ENCODE peak calls at places on chromosomes 1 and 21, in five cellular contexts. X is GM23338, B is Panc1, F is A549, Z is HCT116. G is an unnamed sample.
A peak's percentile ranks its signal among the peaks of the same experiment; 100 is the strongest.

GRCh38 chr1:109425902-109426277 is 358 bp downstream of the PSMA5 start:
- DNase-seq in Z (no peak), X (peak; percentile 71), B (peak; percentile 1), F (peak; percentile 58), G (peak; percentile 74)

GRCh38 chr1:38865112-38865715 is 5.6 kb upstream of the RRAGC start:
- DNase-seq in X (no peak), F (no peak), B (no peak), Z (no peak), G (no peak)

GRCh38 chr1:236868625-236869467 is 73.8 kb downstream of the MTR start:
- DNase-seq in X (peak; percentile 71), F (peak; percentile 72), B (peak; percentile 64), Z (peak; percentile 51), G (peak; percentile 53)

GRCh38 chr1:151553659-151554058 is 13.6 kb downstream of the TUFT1 start:
- DNase-seq in B (no peak), X (no peak), F (no peak), Z (no peak), G (no peak)

GRCh38 chr21:33232640-33233039 is 2.9 kb downstream of the IFNAR2 start:
- DNase-seq in B (no peak), X (no peak), Z (no peak), F (no peak), G (no peak)

GRCh38 chr1:14259191-14259757 is 339.2 kb upstream of the KAZN start:
- DNase-seq in Z (no peak), X (no peak), B (no peak), F (no peak), G (no peak)

GRCh38 chr1:83742446-83742845 is 256.5 kb downstream of the TTLL7 start:
- DNase-seq in F (no peak), Z (no peak), X (no peak), B (no peak), G (no peak)

GRCh38 chr1:11797525-11798216 is 8.1 kb downstream of the MTHFR start:
- DNase-seq in B (no peak), Z (no peak), X (no peak), F (no peak), G (no peak)

GRCh38 chr21:35943752-35944151 is 116.6 kb downstream of the SETD4 start:
- DNase-seq in F (no peak), B (no peak), Z (no peak), X (no peak), G (no peak)

GRCh38 chr1:113153116-113153803 is 80.3 kb downstream of the LRIG2 start:
- DNase-seq in F (peak; percentile 3), B (no peak), Z (no peak), X (no peak), G (no peak)

GRCh38 chr1:161048949-161049722 is 3.4 kb upstream of the USF1 start:
- DNase-seq in F (no peak), B (no peak), X (no peak), Z (no peak), G (no peak)

GRCh38 chr21:24545807-24546361 is 1061.4 kb downstream of the MRPL39 start:
- DNase-seq in Z (no peak), F (no peak), X (no peak), B (no peak), G (no peak)
- H3K4me3 ChIP-seq in Z (no peak overlapping the region), F (no peak overlapping the region), X (no peak overlapping the region), B (no peak overlapping the region), G (no peak overlapping the region)

GRCh38 chr1:158939180-158939579 is 7.8 kb downstream of the PYHIN1 start:
- DNase-seq in F (no peak), X (no peak), B (no peak), Z (no peak), G (no peak)

GRCh38 chr1:158941317-158941716 is 10.0 kb downstream of the PYHIN1 start:
- DNase-seq in Z (no peak), F (no peak), X (no peak), B (no peak), G (no peak)

GRCh38 chr1:158942490-158942889 is 11.1 kb downstream of the PYHIN1 start:
- DNase-seq in X (no peak), F (no peak), B (no peak), Z (no peak), G (no peak)

GRCh38 chr1:158945061-158945460 is 13.7 kb downstream of the PYHIN1 start:
- DNase-seq in X (no peak), B (no peak), F (no peak), Z (no peak), G (no peak)

GRCh38 chr1:158943059-158943458 is 11.7 kb downstream of the PYHIN1 start:
- DNase-seq in Z (no peak), X (no peak), B (no peak), F (no peak), G (no peak)
- TF ChIP-seq REST in Z (no peak), X (no peak), B (no peak), F (no peak), G (no peak)

GRCh38 chr1:2300004-2300771 is 72.1 kb downstream of the SKI start:
- DNase-seq in F (no peak), Z (no peak), X (no peak), B (no peak), G (peak; percentile 58)

GRCh38 chr1:2300851-2301606 is 72.9 kb downstream of the SKI start:
- DNase-seq in X (no peak), F (no peak), Z (no peak), B (no peak), G (peak; percentile 92)

GRCh38 chr1:2302292-2302925 is 74.3 kb downstream of the SKI start:
- DNase-seq in B (no peak), F (no peak), Z (no peak), X (no peak), G (no peak)

GRCh38 chr1:2303016-2303775 is 75.1 kb downstream of the SKI start:
- DNase-seq in Z (no peak), X (no peak), F (no peak), B (no peak), G (no peak)

DNA sequence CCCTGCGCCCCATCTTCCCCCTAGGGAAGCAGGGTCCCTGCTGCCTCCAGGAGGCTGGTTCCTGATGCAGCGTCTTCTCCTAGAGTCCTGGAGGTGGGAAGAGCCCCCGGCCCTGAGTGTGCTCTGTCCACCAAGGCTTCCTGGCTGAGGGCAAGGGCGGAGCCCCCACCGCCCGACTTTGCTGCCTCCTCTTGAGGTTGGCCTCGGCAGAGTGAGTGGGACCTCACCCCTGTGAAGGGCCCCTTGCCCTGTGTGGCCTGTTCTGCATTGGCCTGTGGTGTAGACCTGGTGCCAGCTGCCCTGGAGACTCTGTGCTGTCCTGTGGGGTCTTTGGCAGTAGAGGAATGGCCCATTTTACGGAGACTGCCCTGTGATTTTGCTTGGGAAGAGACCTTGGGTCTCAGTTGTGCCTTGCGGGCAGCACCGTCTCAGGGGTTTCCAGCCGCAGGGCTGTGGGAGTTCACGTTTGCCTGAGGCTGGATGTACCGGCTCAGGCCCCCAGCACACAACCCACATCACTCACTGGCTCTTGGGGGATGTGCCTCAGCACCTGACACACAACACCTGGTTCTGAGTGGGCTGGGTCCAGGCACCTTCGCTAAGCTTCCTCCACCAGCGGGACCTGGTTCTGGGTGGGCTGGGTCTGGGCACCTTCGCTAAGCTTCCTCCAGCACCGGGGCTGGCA is 73.6 kb downstream of the SKI start:
- DNase-seq in B (no peak), X (no peak), F (no peak), Z (no peak), G (no peak)
- H3K4me3 ChIP-seq in B (no peak overlapping the region), X (no peak overlapping the region), F (no peak overlapping the region), Z (no peak overlapping the region), G (no peak overlapping the region)

DNA sequence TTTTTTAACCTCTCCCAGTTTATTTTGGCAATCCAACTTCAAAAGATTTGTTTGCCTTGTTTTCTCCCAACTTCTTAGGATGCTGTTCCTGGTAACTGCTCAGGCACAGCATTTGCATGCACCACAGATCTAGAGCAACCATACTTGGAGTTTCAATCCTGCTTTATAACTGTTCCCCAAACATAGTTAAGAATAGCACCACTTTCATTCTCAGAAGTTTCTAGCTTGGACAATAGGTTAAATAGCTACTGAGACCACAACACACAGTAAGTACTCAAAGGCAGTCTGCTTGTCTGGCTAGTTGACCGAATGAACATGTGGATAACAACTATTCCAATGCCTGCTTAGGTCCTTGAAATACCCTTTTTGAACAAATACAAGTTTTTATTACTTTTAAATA is 76.8 kb downstream of the FOXJ3 start:
- DNase-seq in Z (no peak), F (no peak), X (no peak), B (no peak), G (no peak)
- TF ChIP-seq REST in Z (no peak), F (no peak), X (no peak), B (no peak), G (no peak)

DNA sequence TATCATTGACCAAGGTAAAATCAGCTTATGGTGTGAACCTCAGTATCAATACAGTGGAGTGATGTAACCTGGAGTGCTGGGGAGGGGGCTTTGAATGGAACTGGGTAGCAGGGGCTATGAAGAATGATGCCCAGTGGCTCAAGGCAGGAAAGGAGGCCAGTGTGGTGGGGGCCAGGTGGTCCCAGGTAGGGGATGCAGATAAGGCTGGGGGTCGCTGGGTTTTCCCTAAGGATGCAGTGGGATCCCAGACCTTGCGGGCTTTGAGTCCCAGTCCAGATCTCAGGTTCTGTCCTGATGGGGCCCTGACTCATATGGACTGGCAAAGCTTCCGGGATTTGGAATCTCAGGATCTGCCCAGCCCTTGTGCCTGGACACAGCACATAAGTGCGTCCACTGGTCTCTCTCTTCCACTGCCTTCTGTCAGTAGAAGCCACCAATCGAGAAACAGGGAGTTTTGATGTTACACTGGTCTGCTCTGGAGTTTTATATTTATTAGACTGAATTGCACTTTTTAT is 52.0 kb downstream of the S100B start:
- DNase-seq in X (no peak), Z (no peak), B (no peak), F (no peak), G (no peak)
- H3K4me3 ChIP-seq in X (no peak overlapping the region), Z (no peak overlapping the region), B (no peak overlapping the region), F (no peak overlapping the region), G (no peak overlapping the region)